ENCODE peak calls at places on chromosomes 7 and 10, in seven cellular contexts. Z is HT-29; M is HEK293T; N is HT1080; O is KBM-7; D is stimulated activated CD8-positive, alpha-beta memory T cell treated with anti-CD3 and anti-CD28 coated beads, Interleukin-4, amount 100 ng/mL, for 4 hours; L is AG10803. G is an unnamed sample.

GRCh38 chr10:116947838-116948529 is 57.0 kb downstream of the SHTN1 start:
- DNase-seq in Z (peak; percentile 45), M (no peak), N (peak; percentile 74), O (no peak), D (no peak), L (peak; percentile 14), G (peak; percentile 21)

GRCh38 chr10:64396105-64396504 is 874.9 kb downstream of the REEP3 start:
- DNase-seq in Z (no peak), M (no peak), N (peak; percentile 27), O (no peak), D (no peak), L (peak; percentile 54), G (peak; percentile 11)

GRCh38 chr10:101858723-101859500 is 15.3 kb upstream of the KCNIP2 start:
- DNase-seq in Z (no peak), M (no peak), N (no peak), O (no peak), D (no peak), L (no peak), G (no peak)

GRCh38 chr10:65065278-65065677 is 1544.1 kb downstream of the REEP3 start:
- DNase-seq in Z (no peak), M (no peak), N (no peak), O (no peak), D (no peak), L (no peak), G (no peak)

GRCh38 chr10:29525762-29526161 is 109.0 kb downstream of the SVIL start:
- DNase-seq in Z (no peak), M (no peak), N (no peak), O (no peak), D (no peak), L (no peak), G (no peak)

GRCh38 chr10:71372882-71373495 is 23.7 kb upstream of the CDH23 start:
- DNase-seq in Z (no peak), M (no peak), N (no peak), O (no peak), D (no peak), L (no peak), G (no peak)

GRCh38 chr7:98119257-98119918 is 12.7 kb downstream of the LMTK2 start:
- DNase-seq in Z (no peak), M (no peak), N (peak; percentile 68), O (no peak), D (no peak), L (peak; percentile 71), G (no peak)

GRCh38 chr10:10872035-10872673 is 145.5 kb upstream of the CELF2 start:
- DNase-seq in Z (no peak), M (no peak), N (peak; percentile 10), O (no peak), D (no peak), L (peak; percentile 97), G (no peak)

GRCh38 chr10:24238527-24239247 is 29.7 kb downstream of the KIAA1217 start:
- DNase-seq in Z (peak; percentile 69), M (peak; percentile 20), N (no peak), O (no peak), D (no peak), L (no peak), G (no peak)

GRCh38 chr7:150378115-150378852 is 846 bp upstream of the ZNF775 start:
- DNase-seq in Z (peak; percentile 97), M (peak; percentile 59), N (peak; percentile 86), O (peak; percentile 72), D (peak; percentile 30), L (peak; percentile 72), G (peak; percentile 83)

G was measured in neuronal stem cell.